ENCODE peak calls at places on chromosomes 3 and 15, in seven cellular contexts. One of them, this sample, is unnamed.

GRCh38 chr15:70406624-70407390 is 309.1 kb upstream of the TLE3 start:
- DNase-seq in HepG2: no peak
- DNase-seq in psoas muscle: no peak
- DNase-seq in suprapubic skin: no peak
- DNase-seq in BE2C: no peak
- DNase-seq in IMR-90: no peak
- DNase-seq in heart left ventricle: no peak
- DNase-seq in this sample: no peak

GRCh38 chr3:117103645-117104044 is 394.1 kb downstream of the TUSC7 start:
- DNase-seq in BE2C: no peak
- DNase-seq in HepG2: no peak
- DNase-seq in heart left ventricle: no peak
- DNase-seq in IMR-90: no peak
- DNase-seq in psoas muscle: no peak
- DNase-seq in suprapubic skin: no peak
- DNase-seq in this sample: no peak

GRCh38 chr3:38992117-38992779 is 59.5 kb downstream of the SCN11A start:
- DNase-seq in psoas muscle: no peak
- DNase-seq in IMR-90: peak; percentile 91
- DNase-seq in heart left ventricle: no peak
- DNase-seq in BE2C: no peak
- DNase-seq in suprapubic skin: no peak
- DNase-seq in HepG2: no peak
- DNase-seq in this sample: no peak

GRCh38 chr15:35603298-35603697 is 57.3 kb upstream of the DPH6 start:
- DNase-seq in HepG2: no peak
- DNase-seq in psoas muscle: no peak
- DNase-seq in suprapubic skin: no peak
- DNase-seq in heart left ventricle: no peak
- DNase-seq in BE2C: no peak
- DNase-seq in IMR-90: peak; percentile 88
- DNase-seq in this sample: no peak

GRCh38 chr3:187763850-187764648 is 18.8 kb upstream of the BCL6 start:
- DNase-seq in HepG2: no peak
- DNase-seq in suprapubic skin: no peak
- DNase-seq in heart left ventricle: no peak
- DNase-seq in BE2C: peak; percentile 56
- DNase-seq in psoas muscle: no peak
- DNase-seq in IMR-90: no peak
- DNase-seq in this sample: no peak

GRCh38 chr3:15629860-15630597 is 28.5 kb downstream of the BTD start:
- DNase-seq in suprapubic skin: no peak
- DNase-seq in BE2C: peak; percentile 45
- DNase-seq in heart left ventricle: peak; percentile 61
- DNase-seq in HepG2: peak; percentile 62
- DNase-seq in psoas muscle: no peak
- DNase-seq in IMR-90: peak; percentile 89
- DNase-seq in this sample: peak; percentile 78

GRCh38 chr15:76340802-76341365 is 4.3 kb downstream of the ISL2 start:
- DNase-seq in heart left ventricle: no peak
- DNase-seq in BE2C: peak; percentile 73
- DNase-seq in IMR-90: no peak
- DNase-seq in HepG2: no peak
- DNase-seq in suprapubic skin: no peak
- DNase-seq in psoas muscle: no peak
- DNase-seq in this sample: no peak

GRCh38 chr3:194119831-194120230 is 16.1 kb upstream of the HES1 start:
- DNase-seq in HepG2: no peak
- DNase-seq in psoas muscle: no peak
- DNase-seq in BE2C: no peak
- DNase-seq in suprapubic skin: no peak
- DNase-seq in IMR-90: no peak
- DNase-seq in heart left ventricle: no peak
- DNase-seq in this sample: no peak

GRCh38 chr15:93515256-93516044 is 426.4 kb upstream of the RGMA start:
- DNase-seq in suprapubic skin: no peak
- DNase-seq in BE2C: no peak
- DNase-seq in heart left ventricle: peak; percentile 58
- DNase-seq in IMR-90: no peak
- DNase-seq in HepG2: no peak
- DNase-seq in psoas muscle: peak; percentile 55
- DNase-seq in this sample: no peak

GRCh38 chr3:169668957-169669681 is 5.6 kb upstream of the MECOM start:
- DNase-seq in BE2C: peak; percentile 80
- DNase-seq in suprapubic skin: no peak
- DNase-seq in heart left ventricle: peak; percentile 75
- DNase-seq in psoas muscle: peak; percentile 72
- DNase-seq in IMR-90: peak; percentile 50
- DNase-seq in HepG2: peak; percentile 29
- DNase-seq in this sample: peak; percentile 87

GRCh38 chr3:139745831-139746230 is 68.1 kb upstream of the NMNAT3 start:
- DNase-seq in suprapubic skin: no peak
- DNase-seq in IMR-90: peak; percentile 34
- DNase-seq in psoas muscle: no peak
- DNase-seq in heart left ventricle: no peak
- DNase-seq in BE2C: peak; percentile 35
- DNase-seq in HepG2: peak; percentile 30
- DNase-seq in this sample: no peak

GRCh38 chr15:67969892-67970291 is 84.2 kb upstream of the PIAS1 start:
- DNase-seq in heart left ventricle: no peak
- DNase-seq in psoas muscle: no peak
- DNase-seq in suprapubic skin: no peak
- DNase-seq in IMR-90: no peak
- DNase-seq in BE2C: no peak
- DNase-seq in HepG2: no peak
- DNase-seq in this sample: no peak

GRCh38 chr15:65077981-65078352 is 1.4 kb downstream of the KBTBD13 start:
- DNase-seq in HepG2: no peak
- DNase-seq in heart left ventricle: peak; percentile 61
- DNase-seq in suprapubic skin: no peak
- DNase-seq in psoas muscle: peak; percentile 74
- DNase-seq in IMR-90: no peak
- DNase-seq in BE2C: peak; percentile 54
- DNase-seq in this sample: no peak

GRCh38 chr3:31613131-31613626 is 80.5 kb downstream of the STT3B start:
- DNase-seq in heart left ventricle: no peak
- DNase-seq in IMR-90: peak; percentile 42
- DNase-seq in HepG2: no peak
- DNase-seq in psoas muscle: no peak
- DNase-seq in suprapubic skin: no peak
- DNase-seq in BE2C: no peak
- DNase-seq in this sample: no peak

GRCh38 chr3:270688-271087 is 74.1 kb downstream of the CHL1 start:
- DNase-seq in psoas muscle: no peak
- DNase-seq in HepG2: no peak
- DNase-seq in BE2C: no peak
- DNase-seq in suprapubic skin: no peak
- DNase-seq in heart left ventricle: no peak
- DNase-seq in IMR-90: no peak
- DNase-seq in this sample: no peak

GRCh38 chr3:67489816-67490215 is 164.6 kb downstream of the SUCLG2 start:
- DNase-seq in psoas muscle: no peak
- DNase-seq in IMR-90: peak; percentile 48
- DNase-seq in HepG2: no peak
- DNase-seq in suprapubic skin: no peak
- DNase-seq in heart left ventricle: no peak
- DNase-seq in BE2C: no peak
- DNase-seq in this sample: no peak

GRCh38 chr3:150073031-150073430 is 102.3 kb upstream of the PFN2 start:
- DNase-seq in psoas muscle: no peak
- DNase-seq in BE2C: no peak
- DNase-seq in IMR-90: peak; percentile 68
- DNase-seq in heart left ventricle: no peak
- DNase-seq in suprapubic skin: no peak
- DNase-seq in HepG2: no peak
- DNase-seq in this sample: no peak

GRCh38 chr3:18556001-18556408 is 130.9 kb upstream of the SATB1 start:
- DNase-seq in heart left ventricle: no peak
- DNase-seq in psoas muscle: no peak
- DNase-seq in suprapubic skin: no peak
- DNase-seq in BE2C: no peak
- DNase-seq in HepG2: no peak
- DNase-seq in IMR-90: no peak
- DNase-seq in this sample: no peak

GRCh38 chr3:22231061-22231460 is 480.1 kb upstream of the ZNF385D start:
- DNase-seq in suprapubic skin: no peak
- DNase-seq in IMR-90: no peak
- DNase-seq in BE2C: no peak
- DNase-seq in HepG2: no peak
- DNase-seq in heart left ventricle: no peak
- DNase-seq in psoas muscle: no peak
- DNase-seq in this sample: no peak

GRCh38 chr3:170368921-170369320 is 11.4 kb downstream of the SKIL start:
- DNase-seq in HepG2: no peak
- DNase-seq in heart left ventricle: no peak
- DNase-seq in IMR-90: no peak
- DNase-seq in suprapubic skin: no peak
- DNase-seq in BE2C: no peak
- DNase-seq in psoas muscle: no peak
- DNase-seq in this sample: no peak

GRCh38 chr3:81492048-81492447 is 269.4 kb downstream of the GBE1 start:
- DNase-seq in heart left ventricle: no peak
- DNase-seq in psoas muscle: no peak
- DNase-seq in HepG2: no peak
- DNase-seq in BE2C: no peak
- DNase-seq in IMR-90: peak; percentile 69
- DNase-seq in suprapubic skin: no peak
- DNase-seq in this sample: no peak

GRCh38 chr3:94162700-94163099 is 99.8 kb downstream of the NSUN3 start:
- DNase-seq in IMR-90: peak; percentile 34
- DNase-seq in HepG2: peak; percentile 13
- DNase-seq in suprapubic skin: no peak
- DNase-seq in heart left ventricle: no peak
- DNase-seq in BE2C: peak; percentile 41
- DNase-seq in psoas muscle: no peak
- DNase-seq in this sample: no peak

GRCh38 chr3:195221015-195221853 is 49.7 kb downstream of the XXYLT1 start:
- DNase-seq in BE2C: peak; percentile 85
- DNase-seq in heart left ventricle: no peak
- DNase-seq in psoas muscle: peak; percentile 40
- DNase-seq in IMR-90: peak; percentile 26
- DNase-seq in suprapubic skin: peak; percentile 68
- DNase-seq in HepG2: no peak
- DNase-seq in this sample: no peak

GRCh38 chr3:40754966-40755365 is 230.2 kb downstream of the ZNF621 start:
- DNase-seq in HepG2: no peak
- DNase-seq in psoas muscle: no peak
- DNase-seq in heart left ventricle: no peak
- DNase-seq in BE2C: no peak
- DNase-seq in suprapubic skin: no peak
- DNase-seq in IMR-90: no peak
- DNase-seq in this sample: no peak
- TF ChIP-seq CTCF in HepG2: no peak
- TF ChIP-seq CTCF in psoas muscle: no peak
- TF ChIP-seq CTCF in heart left ventricle: no peak
- TF ChIP-seq CTCF in BE2C: no peak
- TF ChIP-seq CTCF in suprapubic skin: no peak
- TF ChIP-seq CTCF in IMR-90: no peak
- TF ChIP-seq CTCF in this sample: no peak

GRCh38 chr15:74008901-74009300 is 14.4 kb downstream of the PML start:
- DNase-seq in heart left ventricle: no peak
- DNase-seq in psoas muscle: no peak
- DNase-seq in BE2C: no peak
- DNase-seq in suprapubic skin: no peak
- DNase-seq in IMR-90: no peak
- DNase-seq in HepG2: no peak
- DNase-seq in this sample: no peak

GRCh38 chr15:74013374-74013893 is 18.9 kb downstream of the PML start:
- DNase-seq in psoas muscle: no peak
- DNase-seq in IMR-90: no peak
- DNase-seq in BE2C: no peak
- DNase-seq in suprapubic skin: no peak
- DNase-seq in heart left ventricle: no peak
- DNase-seq in HepG2: no peak
- DNase-seq in this sample: no peak

GRCh38 chr15:74010929-74011540 is 16.5 kb downstream of the PML start:
- DNase-seq in IMR-90: no peak
- DNase-seq in heart left ventricle: no peak
- DNase-seq in suprapubic skin: no peak
- DNase-seq in psoas muscle: no peak
- DNase-seq in BE2C: no peak
- DNase-seq in HepG2: peak; percentile 16
- DNase-seq in this sample: no peak

GRCh38 chr15:74007820-74008371 is 13.4 kb downstream of the PML start:
- DNase-seq in BE2C: no peak
- DNase-seq in IMR-90: no peak
- DNase-seq in psoas muscle: no peak
- DNase-seq in heart left ventricle: no peak
- DNase-seq in suprapubic skin: no peak
- DNase-seq in HepG2: no peak
- DNase-seq in this sample: no peak

DNA sequence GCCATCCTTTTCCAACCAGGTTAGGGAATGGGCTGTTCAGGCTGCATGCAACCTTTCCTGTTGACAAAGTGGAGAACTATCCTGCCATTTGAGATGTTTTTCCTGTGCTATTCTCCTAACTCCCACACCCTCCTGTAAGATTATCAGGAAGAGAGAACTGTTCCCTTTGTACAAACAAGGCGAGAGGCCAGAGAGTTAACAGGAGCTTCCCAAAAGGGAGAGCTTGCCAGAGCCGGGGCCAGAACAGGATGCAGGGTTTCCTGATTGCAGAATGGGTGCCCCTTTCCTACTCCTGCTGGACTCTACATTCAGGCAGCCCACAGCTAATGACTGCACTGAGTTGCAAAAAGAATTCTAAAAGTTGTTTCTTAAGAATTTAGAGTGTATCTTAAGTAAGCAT is 17.1 kb downstream of the PML start:
- DNase-seq in BE2C: no peak
- DNase-seq in heart left ventricle: peak; percentile 76
- DNase-seq in psoas muscle: no peak
- DNase-seq in suprapubic skin: no peak
- DNase-seq in HepG2: no peak
- DNase-seq in IMR-90: peak; percentile 46
- DNase-seq in this sample: no peak
- H3K4me1 ChIP-seq in BE2C: no peaks in the 10 kb centered on the region
- H3K4me1 ChIP-seq in heart left ventricle: peaks cover 67% of the 10 kb centered on the region
- H3K4me1 ChIP-seq in psoas muscle: peaks cover 29% of the 10 kb centered on the region
- H3K4me1 ChIP-seq in suprapubic skin: peaks cover 61% of the 10 kb centered on the region
- H3K4me1 ChIP-seq in HepG2: peaks cover 16% of the 10 kb centered on the region
- H3K4me1 ChIP-seq in IMR-90: peaks cover 9% of the 10 kb centered on the region
- H3K4me1 ChIP-seq in this sample: peaks cover 24% of the 10 kb centered on the region

DNA sequence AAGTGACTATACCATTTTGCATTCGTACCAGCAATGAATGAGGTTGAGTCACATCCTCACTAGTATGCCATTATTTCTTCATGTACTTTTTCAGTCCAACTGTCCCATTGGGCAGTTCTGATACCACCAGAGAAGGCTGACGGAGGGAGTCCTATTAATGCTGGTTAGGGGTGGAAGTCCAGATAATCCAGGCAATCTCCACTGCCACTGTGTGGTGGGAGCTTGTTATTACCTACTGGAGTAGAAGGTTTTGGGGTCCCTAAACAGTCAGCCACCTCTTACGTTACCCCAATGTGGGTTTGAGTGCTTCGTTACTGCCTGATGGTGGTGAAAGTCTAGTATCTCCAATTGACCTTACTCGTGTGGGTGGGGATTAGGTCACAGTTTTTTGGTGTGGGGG is 210.8 kb downstream of the DOCK3 start:
- DNase-seq in IMR-90: no peak
- DNase-seq in HepG2: peak; percentile 6
- DNase-seq in heart left ventricle: no peak
- DNase-seq in psoas muscle: no peak
- DNase-seq in BE2C: peak; percentile 4
- DNase-seq in suprapubic skin: no peak
- DNase-seq in this sample: no peak
- TF ChIP-seq CTCF in IMR-90: no peak
- TF ChIP-seq CTCF in HepG2: peak; percentile 26
- TF ChIP-seq CTCF in heart left ventricle: peak; percentile 20
- TF ChIP-seq CTCF in psoas muscle: no peak
- TF ChIP-seq CTCF in BE2C: no peak
- TF ChIP-seq CTCF in suprapubic skin: no peak
- TF ChIP-seq CTCF in this sample: no peak

GRCh38 chr3:196552253-196552652 is 16.1 kb downstream of the WDR53 start:
- DNase-seq in suprapubic skin: no peak
- DNase-seq in BE2C: no peak
- DNase-seq in IMR-90: no peak
- DNase-seq in psoas muscle: no peak
- DNase-seq in HepG2: no peak
- DNase-seq in heart left ventricle: no peak
- DNase-seq in this sample: no peak
- H3K4me1 ChIP-seq in suprapubic skin: no peaks in the 10 kb centered on the region
- H3K4me1 ChIP-seq in BE2C: no peaks in the 10 kb centered on the region
- H3K4me1 ChIP-seq in IMR-90: no peaks in the 10 kb centered on the region
- H3K4me1 ChIP-seq in psoas muscle: peaks cover 10% of the 10 kb centered on the region
- H3K4me1 ChIP-seq in HepG2: no peaks in the 10 kb centered on the region
- H3K4me1 ChIP-seq in heart left ventricle: no peaks in the 10 kb centered on the region
- H3K4me1 ChIP-seq in this sample: no peaks in the 10 kb centered on the region